ENCODE peak calls at places on chromosomes 13 and 19, in seven cellular contexts. N is heart right ventricle, K is body of pancreas, P is breast epithelium, V is brain microvascular endothelial cell, G is uterus, C is adrenal gland. B is an unnamed sample.

GRCh38 chr13:110063490-110063889 is 243.5 kb downstream of the COL4A1 start:
- DNase-seq in K (no peak), N (no peak), G (no peak), V (no peak), C (no peak), P (no peak), B (no peak)

GRCh38 chr13:32056316-32056715 is 24.7 kb downstream of the FRY start:
- DNase-seq in N (no peak), C (no peak), P (no peak), G (no peak), K (no peak), V (no peak), B (no peak)

GRCh38 chr13:25171517-25172302 is at the start of gene AMER2:
- DNase-seq in P (no peak), K (peak; percentile 61), N (peak; percentile 22), G (no peak), C (peak; percentile 39), V (no peak), B (no peak)

GRCh38 chr13:98033277-98034247 is 80.1 kb downstream of the IPO5 start:
- DNase-seq in C (peak; percentile 41), G (peak; percentile 23), P (no peak), V (peak; percentile 71), N (no peak), K (peak; percentile 22), B (peak; percentile 46)

GRCh38 chr19:1618157-1619093 is 13.2 kb upstream of the UQCR11 start:
- DNase-seq in V (no peak), C (no peak), G (no peak), K (peak; percentile 66), N (no peak), P (no peak), B (no peak)

GRCh38 chr13:110780410-110780809 is 66.9 kb downstream of the ING1 start:
- DNase-seq in V (no peak), K (no peak), N (no peak), C (no peak), P (no peak), G (no peak), B (no peak)

GRCh38 chr19:10404888-10405808 is 1.8 kb upstream of the CDC37 start:
- DNase-seq in C (no peak), P (no peak), K (no peak), V (no peak), G (no peak), N (no peak), B (no peak)

GRCh38 chr13:45328661-45329105 is 12.3 kb downstream of the TPT1 start:
- DNase-seq in N (no peak), P (no peak), K (no peak), C (no peak), V (peak; percentile 72), G (no peak), B (peak; percentile 91)

GRCh38 chr19:15169541-15170285 is 31.1 kb downstream of the NOTCH3 start:
- DNase-seq in K (no peak), N (no peak), P (no peak), G (no peak), V (no peak), C (no peak), B (no peak)

GRCh38 chr13:113845723-113846638 is 17.9 kb downstream of the GAS6 start:
- DNase-seq in V (no peak), N (no peak), P (no peak), G (peak; percentile 16), K (no peak), C (peak; percentile 13), B (no peak)

GRCh38 chr19:13169769-13170168 is 19.6 kb downstream of the IER2 start:
- DNase-seq in C (peak; percentile 69), V (peak; percentile 40), G (no peak), K (peak; percentile 52), N (no peak), P (peak; percentile 78), B (no peak)

GRCh38 chr19:23286477-23286876 is 36.3 kb upstream of the ZNF724 start:
- DNase-seq in C (no peak), N (no peak), V (no peak), K (no peak), G (no peak), P (no peak), B (no peak)

GRCh38 chr13:50990050-50990449 is 80.5 kb downstream of the RNASEH2B start:
- DNase-seq in P (no peak), C (no peak), G (no peak), V (no peak), N (no peak), K (no peak), B (no peak)

GRCh38 chr19:7292950-7293794 is 1.0 kb downstream of the INSR start:
- DNase-seq in N (peak; percentile 52), G (peak; percentile 45), P (peak; percentile 27), K (peak; percentile 49), V (no peak), C (peak; percentile 55), B (no peak)

GRCh38 chr19:3071764-3072163 is 9.5 kb upstream of the TLE5 start:
- DNase-seq in N (no peak), K (no peak), G (no peak), V (no peak), C (no peak), P (no peak), B (no peak)

GRCh38 chr19:49430678-49431329 is 5.6 kb downstream of the GFY start:
- DNase-seq in V (no peak), G (no peak), N (no peak), P (no peak), K (no peak), C (no peak), B (no peak)

GRCh38 chr19:49430172-49430677 is 5.0 kb downstream of the GFY start:
- DNase-seq in K (no peak), N (no peak), V (no peak), P (no peak), G (no peak), C (no peak), B (no peak)

GRCh38 chr19:49433240-49433901 is 8.0 kb downstream of the SLC17A7 start:
- DNase-seq in K (no peak), N (no peak), V (no peak), P (no peak), C (no peak), G (no peak), B (no peak)

GRCh38 chr19:49431330-49431749 is 6.2 kb downstream of the GFY start:
- DNase-seq in V (no peak), C (no peak), P (no peak), K (no peak), N (no peak), G (no peak), B (no peak)

GRCh38 chr19:49432141-49433073 is 7.2 kb downstream of the GFY start:
- DNase-seq in P (no peak), N (no peak), V (no peak), C (no peak), G (no peak), K (no peak), B (no peak)
- H3K4me3 ChIP-seq in P (no peak overlapping the region), N (no peak overlapping the region), V (no peak overlapping the region), C (no peak overlapping the region), G (no peak overlapping the region), K (no peak overlapping the region), B (no peak overlapping the region)

GRCh38 chr13:112069063-112069726 is 2.2 kb downstream of the SOX1 start:
- DNase-seq in K (no peak), G (no peak), N (no peak), V (no peak), C (no peak), P (no peak), B (no peak)
- H3K4me3 ChIP-seq in K (no peak overlapping the region), G (no peak overlapping the region), N (no peak overlapping the region), V (no peak overlapping the region), C (no peak overlapping the region), P (no peak overlapping the region), B (no peak overlapping the region)

GRCh38 chr13:24161980-24162517 is 1.5 kb downstream of the SPATA13 start:
- DNase-seq in P (peak; percentile 68), C (no peak), V (no peak), K (peak; percentile 67), N (no peak), G (no peak), B (no peak)
- H3K4me3 ChIP-seq in P (peak overlapping the region; percentile 84), C (no peak overlapping the region), V (peak overlapping the region; percentile 6), K (peak overlapping the region; percentile 97), N (peak overlapping the region; percentile 83), G (peak overlapping the region; percentile 95), B (peak overlapping the region; percentile 88)

DNA sequence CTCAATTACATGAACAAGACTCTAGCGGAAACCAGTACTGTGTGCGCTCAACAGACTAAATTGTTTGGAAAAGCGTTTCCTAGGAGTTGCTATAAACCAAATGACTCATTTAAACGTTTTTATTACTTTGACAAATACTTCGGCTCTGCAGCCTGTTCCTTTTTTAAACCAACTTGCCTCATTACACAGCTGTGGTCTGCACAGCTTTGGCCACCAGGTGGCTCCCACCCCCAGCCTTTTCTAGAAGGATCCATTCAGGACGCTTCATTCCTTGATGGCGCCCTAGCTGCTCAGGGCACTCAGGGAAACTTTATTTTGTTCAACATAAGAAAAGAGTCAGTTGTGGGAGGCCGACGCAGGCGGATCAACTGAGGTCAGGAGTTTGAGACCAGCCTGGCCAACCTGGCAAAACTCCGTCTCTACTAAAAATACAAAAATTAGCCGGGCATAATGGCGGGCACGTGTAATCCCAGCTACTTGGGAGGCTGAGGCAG is 41.0 kb upstream of the XPO4 start:
- DNase-seq in G (peak; percentile 92), C (peak; percentile 89), K (peak; percentile 83), V (peak; percentile 95), N (peak; percentile 84), P (peak; percentile 77), B (peak; percentile 95)
- H3K4me3 ChIP-seq in G (no peak overlapping the region), C (no peak overlapping the region), K (no peak overlapping the region), V (no peak overlapping the region), N (no peak overlapping the region), P (no peak overlapping the region), B (no peak overlapping the region)